ENCODE peak calls at places on chromosomes 5 and 9, in four cellular contexts. D is HepG2, I is Ammon's horn, X is right lobe of liver. G is an unnamed sample.

GRCh38 chr9:132249123-132249522 is 87.3 kb downstream of the NTNG2 start:
- DNase-seq in D (no peak), I (no peak), X (peak), G (no peak)

GRCh38 chr9:124716795-124717194 is 54.3 kb downstream of the NR6A1 start:
- DNase-seq in D (no peak), I (no peak), X (no peak), G (no peak)

GRCh38 chr9:134136117-134136996 is 475 bp downstream of the WDR5 start:
- DNase-seq in D (no peak), I (no peak), X (peak), G (peak)

GRCh38 chr5:157917909-157918809 is 59.2 kb upstream of the CLINT1 start:
- DNase-seq in D (peak), I (no peak), X (peak), G (peak)

GRCh38 chr9:75161116-75161857 is 73.0 kb downstream of the OSTF1 start:
- DNase-seq in D (no peak), I (no peak), X (no peak), G (no peak)

GRCh38 chr5:42005561-42006153 is 80.6 kb downstream of the FBXO4 start:
- DNase-seq in D (peak), I (no peak), X (no peak), G (no peak)

GRCh38 chr9:70101265-70101664 is 57.6 kb downstream of the MAMDC2 start:
- DNase-seq in D (no peak), I (no peak), X (no peak), G (no peak)

GRCh38 chr9:69190086-69190865 is 16.2 kb downstream of the TJP2 start:
- DNase-seq in D (peak), I (no peak), X (no peak), G (no peak)

GRCh38 chr5:88675758-88676636 is 207.0 kb downstream of the MEF2C start:
- DNase-seq in D (no peak), I (peak), X (no peak), G (peak)

GRCh38 chr5:88602584-88602983 is 280.4 kb downstream of the MEF2C start:
- DNase-seq in D (peak), I (no peak), X (peak), G (no peak)

GRCh38 chr5:181189363-181189961 is 15.5 kb downstream of the TRIM7 start:
- DNase-seq in D (no peak), I (no peak), X (peak), G (peak)

GRCh38 chr5:172423379-172424110 is 30.8 kb downstream of the SH3PXD2B start:
- DNase-seq in D (no peak), I (no peak), X (no peak), G (no peak)

GRCh38 chr5:146219243-146219642 is 15.8 kb downstream of the RBM27 start:
- DNase-seq in D (no peak), I (no peak), X (no peak), G (no peak)

GRCh38 chr5:137370511-137371071 is 128.5 kb downstream of the SPOCK1 start:
- DNase-seq in D (no peak), I (no peak), X (no peak), G (no peak)

GRCh38 chr5:132816554-132816953 is 3.5 kb downstream of the SOWAHA start:
- DNase-seq in D (no peak), I (no peak), X (no peak), G (no peak)

GRCh38 chr9:76798527-76798926 is 34.3 kb downstream of the PCA3 start:
- DNase-seq in D (no peak), I (no peak), X (no peak), G (no peak)

GRCh38 chr5:81513468-81513867 is 119.5 kb upstream of the ACOT12 start:
- DNase-seq in D (no peak), I (no peak), X (no peak), G (no peak)

GRCh38 chr9:133210609-133211008 is 1.6 kb upstream of the OBP2B start:
- DNase-seq in D (no peak), I (no peak), X (no peak), G (no peak)

GRCh38 chr5:98993512-98993911 is 64.7 kb upstream of the CHD1 start:
- DNase-seq in D (no peak), I (no peak), X (no peak), G (no peak)

G was measured in SJSA1.